ENCODE peak calls at places on chromosomes 7 and 10, in five cellular contexts. One of them, this sample, is unnamed.

GRCh38 chr7:4134631-4135030 is 547.5 kb upstream of the FOXK1 start:
- DNase-seq in H1: no peak
- DNase-seq in OCI-LY7: no peak
- DNase-seq in hepatocyte: peak; percentile 44
- DNase-seq in GM23338: no peak
- DNase-seq in this sample: no peak

GRCh38 chr7:141073641-141074161 is at the start of gene TMEM178B:
- DNase-seq in OCI-LY7: no peak
- DNase-seq in H1: peak; percentile 83
- DNase-seq in GM23338: peak; percentile 68
- DNase-seq in hepatocyte: peak; percentile 8
- DNase-seq in this sample: no peak

GRCh38 chr7:26858735-26859134 is 5.7 kb downstream of the SKAP2 start:
- DNase-seq in OCI-LY7: no peak
- DNase-seq in H1: no peak
- DNase-seq in GM23338: peak; percentile 46
- DNase-seq in hepatocyte: no peak
- DNase-seq in this sample: no peak

GRCh38 chr7:130021105-130021834 is 29.9 kb downstream of the ZC3HC1 start:
- DNase-seq in hepatocyte: no peak
- DNase-seq in GM23338: no peak
- DNase-seq in OCI-LY7: no peak
- DNase-seq in H1: no peak
- DNase-seq in this sample: no peak

GRCh38 chr7:2668401-2668800 is 19.6 kb upstream of the AMZ1 start:
- DNase-seq in OCI-LY7: no peak
- DNase-seq in hepatocyte: no peak
- DNase-seq in H1: no peak
- DNase-seq in GM23338: no peak
- DNase-seq in this sample: peak; percentile 60

GRCh38 chr10:87093461-87094372 is 926 bp downstream of the GLUD1 start:
- DNase-seq in hepatocyte: peak; percentile 58
- DNase-seq in H1: peak; percentile 66
- DNase-seq in OCI-LY7: peak; percentile 71
- DNase-seq in GM23338: peak; percentile 56
- DNase-seq in this sample: peak; percentile 43

GRCh38 chr10:23035569-23035968 is 59.8 kb upstream of the MSRB2 start:
- DNase-seq in OCI-LY7: no peak
- DNase-seq in H1: no peak
- DNase-seq in GM23338: peak; percentile 84
- DNase-seq in hepatocyte: peak; percentile 22
- DNase-seq in this sample: no peak

GRCh38 chr7:100865372-100865911 is 1.7 kb upstream of the TRIP6 start:
- DNase-seq in OCI-LY7: no peak
- DNase-seq in hepatocyte: no peak
- DNase-seq in H1: no peak
- DNase-seq in GM23338: peak; percentile 58
- DNase-seq in this sample: peak; percentile 82

GRCh38 chr10:18000601-18001000 is 48.9 kb downstream of the SLC39A12 start:
- DNase-seq in hepatocyte: no peak
- DNase-seq in H1: no peak
- DNase-seq in GM23338: no peak
- DNase-seq in OCI-LY7: no peak
- DNase-seq in this sample: no peak

GRCh38 chr7:1193593-1194424 is 33.8 kb upstream of the ZFAND2A start:
- DNase-seq in OCI-LY7: peak; percentile 27
- DNase-seq in GM23338: peak; percentile 75
- DNase-seq in hepatocyte: peak; percentile 35
- DNase-seq in H1: peak; percentile 78
- DNase-seq in this sample: peak; percentile 41

GRCh38 chr7:150968698-150969482 is 9.2 kb downstream of the KCNH2 start:
- DNase-seq in H1: no peak
- DNase-seq in OCI-LY7: no peak
- DNase-seq in GM23338: no peak
- DNase-seq in hepatocyte: no peak
- DNase-seq in this sample: peak; percentile 33
- H3K4me3 ChIP-seq in H1: no peak overlapping the region
- H3K4me3 ChIP-seq in OCI-LY7: no peak overlapping the region
- H3K4me3 ChIP-seq in GM23338: no peak overlapping the region
- H3K4me3 ChIP-seq in hepatocyte: no peak overlapping the region
- H3K4me3 ChIP-seq in this sample: no peak overlapping the region

DNA sequence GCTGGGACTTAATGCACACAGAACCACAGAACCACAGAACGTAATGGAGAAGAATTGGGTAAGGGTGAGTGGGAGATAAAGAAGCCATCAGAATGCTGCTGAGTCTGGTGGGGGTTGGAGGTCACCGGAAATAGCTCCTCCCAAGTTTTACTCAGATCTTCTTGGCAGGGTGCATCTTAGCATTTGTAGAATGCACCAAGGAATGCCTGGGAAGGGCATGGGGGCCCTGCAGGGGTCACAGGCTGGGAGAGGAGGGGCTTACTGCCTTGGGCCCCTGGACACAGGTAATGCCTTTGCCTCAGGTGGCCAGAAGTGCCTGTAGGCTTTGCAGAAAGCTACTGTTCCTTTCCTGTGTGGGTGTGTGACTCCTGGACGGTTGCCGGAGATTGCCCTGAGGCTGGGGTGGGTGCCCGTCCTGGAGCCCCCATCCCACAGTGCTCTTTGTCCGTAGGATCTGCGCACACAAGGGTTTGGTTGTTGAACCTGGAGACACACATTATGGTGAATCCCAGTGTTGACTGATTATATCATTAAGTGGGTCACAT is 55.1 kb downstream of the MGMT start:
- DNase-seq in hepatocyte: no peak
- DNase-seq in H1: no peak
- DNase-seq in GM23338: peak; percentile 44
- DNase-seq in OCI-LY7: no peak
- DNase-seq in this sample: no peak
- H2AFZ ChIP-seq in hepatocyte: no peak overlapping the region
- H2AFZ ChIP-seq in H1: no peak overlapping the region
- H2AFZ ChIP-seq in GM23338: no peak overlapping the region
- H2AFZ ChIP-seq in OCI-LY7: no peak overlapping the region
- H2AFZ ChIP-seq in this sample: no peak overlapping the region

DNA sequence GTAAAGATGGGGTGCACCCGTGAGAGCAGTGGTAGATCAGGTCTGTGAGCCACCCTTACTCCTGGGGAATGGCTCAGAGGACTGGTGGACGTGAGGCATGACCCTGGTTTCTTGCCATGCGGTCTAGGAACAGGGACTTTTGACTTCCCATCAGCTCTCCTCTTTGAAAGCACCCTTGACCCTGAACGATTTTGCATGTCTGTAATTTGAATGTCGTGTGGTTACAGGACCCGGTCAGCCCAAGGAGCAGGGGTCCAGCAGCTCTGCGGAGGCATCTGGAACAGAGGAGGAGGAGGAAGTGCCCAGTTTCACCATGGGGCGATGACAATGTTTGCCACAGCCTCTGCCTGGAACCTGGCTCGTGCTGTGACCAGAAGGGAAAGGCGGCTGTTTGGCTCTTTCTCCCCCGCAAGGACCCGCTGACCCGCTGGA is 8.6 kb upstream of the ORAI2 start:
- DNase-seq in H1: no peak
- DNase-seq in hepatocyte: no peak
- DNase-seq in GM23338: no peak
- DNase-seq in OCI-LY7: peak; percentile 47
- DNase-seq in this sample: no peak
- H3K4me2 ChIP-seq in H1: no peak overlapping the region
- H3K4me2 ChIP-seq in hepatocyte: no peak overlapping the region
- H3K4me2 ChIP-seq in GM23338: no peak overlapping the region
- H3K4me2 ChIP-seq in OCI-LY7: peak overlapping the region; percentile 97
- H3K4me2 ChIP-seq in this sample: no peak overlapping the region

DNA sequence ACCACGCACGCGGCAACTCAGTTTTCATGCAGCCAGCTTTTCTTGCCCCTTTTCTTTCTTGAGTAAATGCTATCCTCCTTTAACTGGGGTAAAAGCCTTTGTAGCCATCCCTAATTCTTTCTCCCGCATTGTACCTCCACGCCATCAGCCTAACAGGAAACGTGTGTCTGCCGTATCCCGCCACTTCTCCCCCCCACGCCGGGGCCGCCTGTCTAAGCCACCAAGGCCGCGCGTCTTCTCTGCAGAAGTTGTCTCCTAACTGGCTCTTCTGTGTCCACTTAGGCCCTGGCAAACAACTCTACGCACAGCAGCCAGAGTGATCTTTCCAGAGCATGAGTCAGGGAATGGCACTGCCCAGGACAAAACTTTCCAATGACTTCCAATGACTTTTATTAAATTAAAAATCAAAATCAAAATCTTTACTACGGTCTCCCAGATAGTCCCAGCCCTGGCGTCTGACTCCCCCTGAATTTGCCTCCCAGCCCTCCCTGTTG is 74.6 kb downstream of the XRCC2 start:
- DNase-seq in OCI-LY7: no peak
- DNase-seq in H1: no peak
- DNase-seq in hepatocyte: no peak
- DNase-seq in GM23338: no peak
- DNase-seq in this sample: no peak
- H3K4me3 ChIP-seq in OCI-LY7: no peak overlapping the region
- H3K4me3 ChIP-seq in H1: no peak overlapping the region
- H3K4me3 ChIP-seq in hepatocyte: no peak overlapping the region
- H3K4me3 ChIP-seq in GM23338: no peak overlapping the region
- H3K4me3 ChIP-seq in this sample: no peak overlapping the region

DNA sequence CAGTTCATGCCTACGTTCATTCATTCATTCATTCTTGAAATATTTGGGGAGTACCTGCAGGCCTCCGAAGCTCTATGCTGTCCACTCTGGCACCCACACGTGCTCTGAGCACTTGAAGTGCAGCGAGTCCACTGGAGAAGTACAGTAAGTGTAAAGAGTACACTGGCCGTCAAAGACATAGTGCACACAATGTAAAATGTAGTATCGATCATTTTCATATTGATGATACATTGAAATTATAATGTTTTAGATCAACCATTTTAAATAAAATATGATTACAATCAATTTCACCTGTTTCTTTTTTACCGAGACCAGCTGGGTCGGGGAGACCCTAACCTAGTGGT is 37.0 kb upstream of the PURB start:
- DNase-seq in H1: no peak
- DNase-seq in hepatocyte: no peak
- DNase-seq in GM23338: no peak
- DNase-seq in OCI-LY7: no peak
- DNase-seq in this sample: no peak
- H2AFZ ChIP-seq in H1: no peak overlapping the region
- H2AFZ ChIP-seq in hepatocyte: no peak overlapping the region
- H2AFZ ChIP-seq in GM23338: no peak overlapping the region
- H2AFZ ChIP-seq in OCI-LY7: peak overlapping the region; percentile 65
- H2AFZ ChIP-seq in this sample: no peak overlapping the region

GRCh38 chr7:10648289-10648688 is 325.4 kb upstream of the PHF14 start:
- DNase-seq in GM23338: no peak
- DNase-seq in OCI-LY7: no peak
- DNase-seq in H1: no peak
- DNase-seq in hepatocyte: no peak
- DNase-seq in this sample: no peak
- H3K4me2 ChIP-seq in GM23338: no peak overlapping the region
- H3K4me2 ChIP-seq in OCI-LY7: no peak overlapping the region
- H3K4me2 ChIP-seq in H1: no peak overlapping the region
- H3K4me2 ChIP-seq in hepatocyte: no peak overlapping the region
- H3K4me2 ChIP-seq in this sample: no peak overlapping the region

GRCh38 chr7:151089893-151090730 is 3.8 kb downstream of the AGAP3 start:
- DNase-seq in GM23338: no peak
- DNase-seq in OCI-LY7: no peak
- DNase-seq in H1: no peak
- DNase-seq in hepatocyte: peak; percentile 8
- DNase-seq in this sample: no peak
- H3K4me3 ChIP-seq in GM23338: peak overlapping the region; percentile 88
- H3K4me3 ChIP-seq in OCI-LY7: no peak overlapping the region
- H3K4me3 ChIP-seq in H1: no peak overlapping the region
- H3K4me3 ChIP-seq in hepatocyte: no peak overlapping the region
- H3K4me3 ChIP-seq in this sample: no peak overlapping the region

DNA sequence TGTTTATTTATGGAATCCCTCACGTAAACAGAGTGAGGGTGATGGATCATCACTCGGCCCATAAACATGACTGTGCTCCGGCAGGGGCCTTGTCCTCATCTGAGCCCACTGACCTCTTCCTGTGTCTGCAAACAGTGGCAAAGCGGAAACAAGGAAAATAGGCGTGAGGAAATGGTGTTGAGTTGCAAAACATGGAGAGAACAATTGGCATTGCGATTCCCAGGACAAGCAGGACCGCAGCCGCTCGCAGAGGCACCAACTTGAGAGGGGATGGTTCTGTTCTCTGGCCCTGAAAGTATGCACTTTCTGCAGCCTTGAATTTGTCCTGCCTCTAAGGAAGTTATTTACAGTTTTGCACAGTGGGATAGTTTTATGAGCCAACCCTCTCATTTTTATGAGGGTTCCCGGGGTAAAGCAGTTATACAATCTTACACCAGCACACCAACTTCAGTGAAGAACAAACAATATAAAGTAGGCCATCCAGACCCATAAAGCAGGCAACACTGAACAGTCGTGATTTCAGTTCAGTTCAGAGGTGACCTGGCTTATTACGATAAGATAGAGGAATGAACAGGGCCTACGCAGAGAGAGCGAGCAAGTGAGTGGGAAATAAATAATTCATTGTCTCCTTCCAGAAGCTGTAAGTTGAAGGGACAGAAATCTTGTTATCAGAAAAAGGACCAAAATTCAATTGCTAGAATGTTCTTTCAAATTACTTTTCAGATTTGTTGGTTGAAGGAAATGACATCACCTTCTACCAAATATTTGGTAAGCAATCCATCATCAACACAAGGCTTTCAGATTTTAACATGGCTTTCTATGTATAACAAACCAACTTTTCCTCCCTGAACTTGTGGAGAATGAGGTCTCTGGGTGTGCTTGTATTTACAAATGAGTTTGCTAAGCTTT is 248.2 kb upstream of the FZD8 start:
- DNase-seq in H1: no peak
- DNase-seq in OCI-LY7: no peak
- DNase-seq in hepatocyte: peak; percentile 28
- DNase-seq in GM23338: no peak
- DNase-seq in this sample: no peak
- H2AFZ ChIP-seq in H1: no peak overlapping the region
- H2AFZ ChIP-seq in OCI-LY7: no peak overlapping the region
- H2AFZ ChIP-seq in hepatocyte: no peak overlapping the region
- H2AFZ ChIP-seq in GM23338: peak overlapping the region; percentile 28
- H2AFZ ChIP-seq in this sample: peak overlapping the region; percentile 9

DNA sequence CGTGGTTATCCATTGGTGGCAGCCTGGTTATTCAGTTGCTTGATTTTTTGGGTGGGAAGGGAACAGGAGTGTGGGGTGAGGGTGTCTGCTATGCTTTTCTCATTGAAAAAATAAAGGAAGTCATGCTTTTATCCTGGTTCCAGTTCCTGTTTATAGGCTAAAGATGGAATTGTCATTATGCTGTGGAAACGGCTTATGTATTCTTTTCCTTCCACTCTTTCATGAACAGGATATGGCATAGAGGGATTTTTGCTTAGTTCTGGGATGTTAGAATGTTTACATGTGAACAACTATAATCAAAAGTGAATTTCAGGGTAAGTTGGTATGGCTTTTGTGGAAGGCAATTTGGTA is 36.0 kb upstream of the PTPN12 start:
- DNase-seq in hepatocyte: no peak
- DNase-seq in GM23338: no peak
- DNase-seq in H1: no peak
- DNase-seq in OCI-LY7: no peak
- DNase-seq in this sample: no peak
- H3K4me2 ChIP-seq in hepatocyte: no peak overlapping the region
- H3K4me2 ChIP-seq in GM23338: no peak overlapping the region
- H3K4me2 ChIP-seq in H1: no peak overlapping the region
- H3K4me2 ChIP-seq in OCI-LY7: no peak overlapping the region
- H3K4me2 ChIP-seq in this sample: no peak overlapping the region